ENCODE peak calls at places on chromosome 12, in eight cellular contexts. One of them, this sample, is unnamed.

GRCh38 chr12:32312049-32312670 is 87.2 kb upstream of the FGD4 start:
- DNase-seq in H9: no peak
- DNase-seq in colonic mucosa: no peak
- DNase-seq in SK-N-SH: peak; percentile 44
- DNase-seq in IMR-90: peak; percentile 72
- DNase-seq in PC-3: peak; percentile 68
- DNase-seq in GM12878: peak; percentile 21
- DNase-seq in GM23248: peak; percentile 81
- DNase-seq in this sample: peak; percentile 55

GRCh38 chr12:45010051-45010450 is 40.8 kb downstream of the DBX2 start:
- DNase-seq in H9: no peak
- DNase-seq in colonic mucosa: no peak
- DNase-seq in SK-N-SH: no peak
- DNase-seq in IMR-90: no peak
- DNase-seq in PC-3: peak; percentile 7
- DNase-seq in GM12878: no peak
- DNase-seq in GM23248: peak; percentile 40
- DNase-seq in this sample: peak; percentile 21

GRCh38 chr12:52585001-52585400 is 11.4 kb upstream of the KRT74 start:
- DNase-seq in H9: peak; percentile 3
- DNase-seq in colonic mucosa: no peak
- DNase-seq in SK-N-SH: no peak
- DNase-seq in IMR-90: no peak
- DNase-seq in PC-3: no peak
- DNase-seq in GM12878: no peak
- DNase-seq in GM23248: no peak
- DNase-seq in this sample: no peak

GRCh38 chr12:93884794-93885460 is 207.8 kb downstream of the CRADD start:
- DNase-seq in H9: no peak
- DNase-seq in colonic mucosa: no peak
- DNase-seq in SK-N-SH: no peak
- DNase-seq in IMR-90: peak; percentile 64
- DNase-seq in PC-3: no peak
- DNase-seq in GM12878: no peak
- DNase-seq in GM23248: peak; percentile 23
- DNase-seq in this sample: peak; percentile 83

GRCh38 chr12:10689146-10689545 is 15.3 kb upstream of the STYK1 start:
- DNase-seq in H9: no peak
- DNase-seq in colonic mucosa: no peak
- DNase-seq in SK-N-SH: no peak
- DNase-seq in IMR-90: no peak
- DNase-seq in PC-3: no peak
- DNase-seq in GM12878: no peak
- DNase-seq in GM23248: no peak
- DNase-seq in this sample: no peak

GRCh38 chr12:52230364-52231281 is 2.4 kb upstream of the KRT7 start:
- DNase-seq in H9: no peak
- DNase-seq in colonic mucosa: no peak
- DNase-seq in SK-N-SH: peak; percentile 23
- DNase-seq in IMR-90: peak; percentile 68
- DNase-seq in PC-3: peak; percentile 95
- DNase-seq in GM12878: no peak
- DNase-seq in GM23248: peak; percentile 90
- DNase-seq in this sample: peak; percentile 82

GRCh38 chr12:130356222-130356621 is 18.5 kb downstream of the PIWIL1 start:
- DNase-seq in H9: no peak
- DNase-seq in colonic mucosa: no peak
- DNase-seq in SK-N-SH: no peak
- DNase-seq in IMR-90: no peak
- DNase-seq in PC-3: no peak
- DNase-seq in GM12878: no peak
- DNase-seq in GM23248: no peak
- DNase-seq in this sample: no peak

GRCh38 chr12:53059434-53060063 is 9.7 kb downstream of the TNS2 start:
- DNase-seq in H9: no peak
- DNase-seq in colonic mucosa: no peak
- DNase-seq in SK-N-SH: no peak
- DNase-seq in IMR-90: no peak
- DNase-seq in PC-3: no peak
- DNase-seq in GM12878: no peak
- DNase-seq in GM23248: no peak
- DNase-seq in this sample: no peak

GRCh38 chr12:117140397-117141096 is 41.3 kb upstream of the TESC start:
- DNase-seq in H9: no peak
- DNase-seq in colonic mucosa: no peak
- DNase-seq in SK-N-SH: no peak
- DNase-seq in IMR-90: no peak
- DNase-seq in PC-3: peak; percentile 23
- DNase-seq in GM12878: no peak
- DNase-seq in GM23248: no peak
- DNase-seq in this sample: no peak

GRCh38 chr12:101027200-101027599 is 182.8 kb downstream of the SLC5A8 start:
- DNase-seq in H9: no peak
- DNase-seq in colonic mucosa: no peak
- DNase-seq in SK-N-SH: no peak
- DNase-seq in IMR-90: no peak
- DNase-seq in PC-3: no peak
- DNase-seq in GM12878: no peak
- DNase-seq in GM23248: no peak
- DNase-seq in this sample: no peak

GRCh38 chr12:59833408-59833807 is 237.6 kb downstream of the SLC16A7 start:
- DNase-seq in H9: no peak
- DNase-seq in colonic mucosa: no peak
- DNase-seq in SK-N-SH: no peak
- DNase-seq in IMR-90: peak; percentile 4
- DNase-seq in PC-3: no peak
- DNase-seq in GM12878: no peak
- DNase-seq in GM23248: peak; percentile 20
- DNase-seq in this sample: no peak

GRCh38 chr12:24839268-24839791 is 109.6 kb downstream of the BCAT1 start:
- DNase-seq in H9: no peak
- DNase-seq in colonic mucosa: no peak
- DNase-seq in SK-N-SH: no peak
- DNase-seq in IMR-90: no peak
- DNase-seq in PC-3: no peak
- DNase-seq in GM12878: peak; percentile 99
- DNase-seq in GM23248: peak; percentile 75
- DNase-seq in this sample: peak; percentile 78

GRCh38 chr12:106088246-106089200 is 50.2 kb downstream of the NUAK1 start:
- DNase-seq in H9: no peak
- DNase-seq in colonic mucosa: no peak
- DNase-seq in SK-N-SH: no peak
- DNase-seq in IMR-90: no peak
- DNase-seq in PC-3: no peak
- DNase-seq in GM12878: no peak
- DNase-seq in GM23248: no peak
- DNase-seq in this sample: no peak

GRCh38 chr12:104598342-104599271 is 141.9 kb downstream of the CHST11 start:
- DNase-seq in H9: no peak
- DNase-seq in colonic mucosa: no peak
- DNase-seq in SK-N-SH: no peak
- DNase-seq in IMR-90: no peak
- DNase-seq in PC-3: no peak
- DNase-seq in GM12878: no peak
- DNase-seq in GM23248: no peak
- DNase-seq in this sample: no peak

GRCh38 chr12:132267873-132268272 is 61.5 kb downstream of the GALNT9 start:
- DNase-seq in H9: no peak
- DNase-seq in colonic mucosa: no peak
- DNase-seq in SK-N-SH: no peak
- DNase-seq in IMR-90: no peak
- DNase-seq in PC-3: no peak
- DNase-seq in GM12878: no peak
- DNase-seq in GM23248: no peak
- DNase-seq in this sample: no peak
- H3K9ac ChIP-seq in H9: no peak overlapping the region
- H3K9ac ChIP-seq in colonic mucosa: no peak overlapping the region
- H3K9ac ChIP-seq in SK-N-SH: no peak overlapping the region
- H3K9ac ChIP-seq in IMR-90: no peak overlapping the region
- H3K9ac ChIP-seq in PC-3: no peak overlapping the region
- H3K9ac ChIP-seq in GM12878: no peak overlapping the region
- H3K9ac ChIP-seq in GM23248: no peak overlapping the region
- H3K9ac ChIP-seq in this sample: no peak overlapping the region

DNA sequence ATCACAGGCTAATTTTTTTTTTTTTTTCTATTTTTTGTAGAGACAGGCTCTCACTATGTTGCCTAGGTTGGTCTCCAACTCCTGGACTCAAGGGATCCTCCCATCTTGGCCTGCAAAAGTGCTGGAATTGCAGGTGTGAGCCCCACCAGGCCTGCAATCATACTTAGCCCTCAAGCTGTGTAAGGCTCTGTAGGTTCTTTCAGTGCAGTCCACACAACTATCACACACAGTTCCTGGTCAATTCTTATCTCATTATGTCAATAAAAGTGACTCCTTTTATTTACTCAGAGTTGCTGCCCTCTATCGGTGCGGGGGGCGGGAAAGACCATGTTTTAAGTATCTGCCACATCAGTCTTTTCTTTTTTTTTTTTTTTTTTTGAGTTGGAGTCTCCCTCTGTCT is 29.0 kb downstream of the SLC2A3 start:
- DNase-seq in H9: peak; percentile 80
- DNase-seq in colonic mucosa: peak; percentile 64
- DNase-seq in SK-N-SH: peak; percentile 28
- DNase-seq in IMR-90: peak; percentile 61
- DNase-seq in PC-3: peak; percentile 64
- DNase-seq in GM12878: no peak
- DNase-seq in GM23248: peak; percentile 52
- DNase-seq in this sample: peak; percentile 31
- H3K27ac ChIP-seq in H9: peak overlapping the region; percentile 99
- H3K27ac ChIP-seq in colonic mucosa: no peak overlapping the region
- H3K27ac ChIP-seq in SK-N-SH: no peak overlapping the region
- H3K27ac ChIP-seq in IMR-90: no peak overlapping the region
- H3K27ac ChIP-seq in PC-3: no peak overlapping the region
- H3K27ac ChIP-seq in GM12878: no peak overlapping the region
- H3K27ac ChIP-seq in GM23248: no peak overlapping the region
- H3K27ac ChIP-seq in this sample: no peak overlapping the region

DNA sequence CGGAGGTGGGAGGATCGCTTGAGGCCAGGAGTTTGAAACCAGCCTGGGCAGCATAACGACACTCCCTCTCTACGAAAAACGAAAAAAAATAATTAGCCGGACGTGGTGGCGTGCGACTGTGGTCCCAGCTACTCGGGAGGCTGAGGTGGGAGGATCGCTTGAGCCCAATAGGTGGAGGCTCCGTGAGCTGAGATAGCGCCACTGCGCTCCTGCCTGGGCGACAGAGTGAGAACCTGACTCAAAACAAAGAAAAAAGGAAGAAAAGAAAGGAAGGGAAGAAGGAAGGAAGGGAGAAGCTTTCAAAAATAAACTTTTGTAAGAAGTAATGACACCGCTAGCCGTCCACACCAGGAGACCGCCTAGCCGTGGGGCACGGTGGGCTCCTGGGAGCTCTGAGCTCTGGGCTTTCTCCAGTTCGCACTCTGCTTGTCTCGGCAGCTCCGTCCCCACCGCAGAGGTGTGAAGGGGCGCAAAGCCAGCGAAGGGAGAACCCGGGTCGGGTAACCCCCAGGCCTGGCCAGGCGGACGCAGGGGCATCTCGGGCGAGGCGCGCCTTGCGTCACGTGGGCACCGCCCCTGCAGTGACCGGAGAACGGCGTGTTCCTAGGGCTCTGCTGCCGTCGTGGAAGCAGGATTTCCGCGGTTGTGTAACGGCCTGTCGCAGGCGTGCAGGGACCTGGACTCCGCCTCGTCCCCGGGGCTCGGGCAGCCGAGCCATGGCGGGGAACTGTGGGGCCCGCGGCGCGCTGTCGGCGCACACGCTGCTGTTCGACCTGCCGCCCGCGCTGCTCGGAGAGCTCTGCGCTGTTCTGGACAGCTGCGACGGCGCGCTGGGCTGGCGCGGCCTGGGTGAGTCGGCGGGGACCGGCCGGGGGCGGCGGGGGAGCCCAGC is at the start of gene IRAK3:
- DNase-seq in H9: peak; percentile 69
- DNase-seq in colonic mucosa: peak; percentile 70
- DNase-seq in SK-N-SH: peak; percentile 69
- DNase-seq in IMR-90: peak; percentile 31
- DNase-seq in PC-3: no peak
- DNase-seq in GM12878: no peak
- DNase-seq in GM23248: peak; percentile 82
- DNase-seq in this sample: peak; percentile 20
- H3K9ac ChIP-seq in H9: peak within 1 kb of the TSS; percentile 5
- H3K9ac ChIP-seq in colonic mucosa: peak within 1 kb of the TSS; percentile 51
- H3K9ac ChIP-seq in SK-N-SH: no peak within 1 kb of the TSS
- H3K9ac ChIP-seq in IMR-90: peak within 1 kb of the TSS; percentile 12
- H3K9ac ChIP-seq in PC-3: no peak within 1 kb of the TSS
- H3K9ac ChIP-seq in GM12878: peak within 1 kb of the TSS; percentile 75
- H3K9ac ChIP-seq in GM23248: peak within 1 kb of the TSS; percentile 79
- H3K9ac ChIP-seq in this sample: peak within 1 kb of the TSS; percentile 39

GRCh38 chr12:46519407-46519806 is 146.8 kb upstream of the SLC38A2 start:
- DNase-seq in H9: no peak
- DNase-seq in colonic mucosa: no peak
- DNase-seq in SK-N-SH: no peak
- DNase-seq in IMR-90: no peak
- DNase-seq in PC-3: no peak
- DNase-seq in GM12878: no peak
- DNase-seq in GM23248: no peak
- DNase-seq in this sample: no peak
- H3K27ac ChIP-seq in H9: no peak overlapping the region
- H3K27ac ChIP-seq in colonic mucosa: no peak overlapping the region
- H3K27ac ChIP-seq in SK-N-SH: no peak overlapping the region
- H3K27ac ChIP-seq in IMR-90: peak overlapping the region; percentile 67
- H3K27ac ChIP-seq in PC-3: no peak overlapping the region
- H3K27ac ChIP-seq in GM12878: no peak overlapping the region
- H3K27ac ChIP-seq in GM23248: no peak overlapping the region
- H3K27ac ChIP-seq in this sample: no peak overlapping the region

DNA sequence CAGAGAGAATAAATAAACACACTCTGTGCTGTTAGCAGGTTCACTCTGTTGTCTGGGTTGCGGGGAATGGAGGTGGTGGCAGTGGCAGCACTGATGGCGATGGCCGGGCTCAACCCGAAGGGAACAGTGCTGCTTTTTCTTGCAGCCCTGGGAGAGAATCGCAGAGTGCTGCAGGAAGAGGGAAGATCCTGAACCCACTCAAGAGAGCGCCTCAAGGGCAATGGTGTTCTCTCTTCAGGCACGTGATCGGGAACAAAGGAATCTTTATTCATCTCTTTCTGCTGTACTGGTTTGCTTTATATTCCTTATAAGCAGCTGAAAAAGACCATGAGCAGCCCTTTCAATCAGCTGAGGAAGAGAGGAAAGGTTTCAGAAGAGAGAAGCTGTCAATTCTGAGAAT is 142.4 kb downstream of the PHLDA1 start:
- DNase-seq in H9: peak; percentile 52
- DNase-seq in colonic mucosa: no peak
- DNase-seq in SK-N-SH: no peak
- DNase-seq in IMR-90: no peak
- DNase-seq in PC-3: no peak
- DNase-seq in GM12878: no peak
- DNase-seq in GM23248: no peak
- DNase-seq in this sample: no peak
- H3K9ac ChIP-seq in H9: no peak overlapping the region
- H3K9ac ChIP-seq in colonic mucosa: no peak overlapping the region
- H3K9ac ChIP-seq in SK-N-SH: no peak overlapping the region
- H3K9ac ChIP-seq in IMR-90: peak overlapping the region; percentile 28
- H3K9ac ChIP-seq in PC-3: no peak overlapping the region
- H3K9ac ChIP-seq in GM12878: no peak overlapping the region
- H3K9ac ChIP-seq in GM23248: no peak overlapping the region
- H3K9ac ChIP-seq in this sample: peak overlapping the region; percentile 10

DNA sequence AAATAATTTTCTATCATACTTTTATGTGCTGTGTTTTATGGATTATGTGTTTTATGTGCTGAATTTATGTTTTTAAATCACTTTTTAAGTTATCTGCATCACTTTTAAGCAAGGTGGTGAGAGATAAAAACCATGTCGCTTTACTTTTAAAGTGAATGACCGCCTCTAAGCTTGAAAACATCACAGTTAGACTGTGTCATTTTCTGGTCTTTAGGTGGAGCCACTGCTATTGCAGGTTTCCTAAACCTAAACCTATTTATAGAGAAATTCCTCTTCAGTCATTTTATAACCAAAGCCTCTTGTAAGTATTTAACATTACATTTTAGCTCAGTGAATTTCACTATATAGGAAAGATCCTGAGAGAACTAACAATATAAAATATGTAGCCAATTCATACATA is 21.0 kb upstream of the MDM2 start:
- DNase-seq in H9: no peak
- DNase-seq in colonic mucosa: no peak
- DNase-seq in SK-N-SH: no peak
- DNase-seq in IMR-90: no peak
- DNase-seq in PC-3: no peak
- DNase-seq in GM12878: no peak
- DNase-seq in GM23248: peak; percentile 21
- DNase-seq in this sample: no peak
- H3K27ac ChIP-seq in H9: no peak overlapping the region
- H3K27ac ChIP-seq in colonic mucosa: peak overlapping the region; percentile 41
- H3K27ac ChIP-seq in SK-N-SH: no peak overlapping the region
- H3K27ac ChIP-seq in IMR-90: no peak overlapping the region
- H3K27ac ChIP-seq in PC-3: no peak overlapping the region
- H3K27ac ChIP-seq in GM12878: peak overlapping the region; percentile 49
- H3K27ac ChIP-seq in GM23248: peak overlapping the region; percentile 85
- H3K27ac ChIP-seq in this sample: no peak overlapping the region